ENCODE peak calls at places on chromosomes 12 and 14, in eight cellular contexts. Z is Caco-2; Y is tibial nerve; S is CD8-positive, alpha-beta T cell; W is endodermal cell; D is ovary; N is PC-3; Q is prostate gland. H is an unnamed sample.

GRCh38 chr14:100611811-100612480 is 24.7 kb upstream of the BEGAIN start:
- DNase-seq in Z (no peak), Q (no peak), D (no peak), Y (no peak), N (no peak), S (no peak), W (peak; percentile 13), H (no peak)

GRCh38 chr14:89797148-89797547 is 157.4 kb downstream of the EFCAB11 start:
- DNase-seq in W (no peak), N (no peak), D (no peak), S (no peak), Z (no peak), Q (no peak), Y (no peak), H (no peak)

GRCh38 chr14:52607061-52607460 is 54.4 kb downstream of the GPR137C start:
- DNase-seq in W (no peak), D (no peak), N (no peak), Q (no peak), Z (no peak), S (no peak), Y (no peak), H (no peak)

GRCh38 chr14:57939084-57939483 is 73.2 kb upstream of the SLC35F4 start:
- DNase-seq in W (no peak), Y (no peak), N (no peak), Z (no peak), D (no peak), Q (no peak), S (no peak), H (no peak)

GRCh38 chr12:111430418-111431353 is 25.0 kb downstream of the SH2B3 start:
- DNase-seq in D (no peak), W (no peak), N (no peak), Y (no peak), Q (no peak), Z (no peak), S (no peak), H (no peak)

GRCh38 chr12:106101798-106102197 is 37.0 kb downstream of the NUAK1 start:
- DNase-seq in Y (no peak), Z (no peak), D (peak; percentile 44), S (no peak), N (no peak), Q (no peak), W (peak; percentile 39), H (no peak)

GRCh38 chr12:107912421-107913004 is 138.0 kb downstream of the ASCL4 start:
- DNase-seq in Z (no peak), Q (peak; percentile 24), W (peak; percentile 98), N (peak; percentile 55), S (peak; percentile 32), Y (peak; percentile 18), D (no peak), H (no peak)

GRCh38 chr12:48542300-48542928 is 17.0 kb downstream of the OR8S1 start:
- DNase-seq in W (peak; percentile 86), S (no peak), N (peak; percentile 63), D (no peak), Y (no peak), Q (no peak), Z (peak; percentile 57), H (peak; percentile 50)

GRCh38 chr14:80202888-80203562 is 8.3 kb downstream of the DIO2 start:
- DNase-seq in N (peak; percentile 27), S (no peak), D (no peak), Q (no peak), Y (no peak), Z (peak; percentile 47), W (peak; percentile 96), H (no peak)

DNA sequence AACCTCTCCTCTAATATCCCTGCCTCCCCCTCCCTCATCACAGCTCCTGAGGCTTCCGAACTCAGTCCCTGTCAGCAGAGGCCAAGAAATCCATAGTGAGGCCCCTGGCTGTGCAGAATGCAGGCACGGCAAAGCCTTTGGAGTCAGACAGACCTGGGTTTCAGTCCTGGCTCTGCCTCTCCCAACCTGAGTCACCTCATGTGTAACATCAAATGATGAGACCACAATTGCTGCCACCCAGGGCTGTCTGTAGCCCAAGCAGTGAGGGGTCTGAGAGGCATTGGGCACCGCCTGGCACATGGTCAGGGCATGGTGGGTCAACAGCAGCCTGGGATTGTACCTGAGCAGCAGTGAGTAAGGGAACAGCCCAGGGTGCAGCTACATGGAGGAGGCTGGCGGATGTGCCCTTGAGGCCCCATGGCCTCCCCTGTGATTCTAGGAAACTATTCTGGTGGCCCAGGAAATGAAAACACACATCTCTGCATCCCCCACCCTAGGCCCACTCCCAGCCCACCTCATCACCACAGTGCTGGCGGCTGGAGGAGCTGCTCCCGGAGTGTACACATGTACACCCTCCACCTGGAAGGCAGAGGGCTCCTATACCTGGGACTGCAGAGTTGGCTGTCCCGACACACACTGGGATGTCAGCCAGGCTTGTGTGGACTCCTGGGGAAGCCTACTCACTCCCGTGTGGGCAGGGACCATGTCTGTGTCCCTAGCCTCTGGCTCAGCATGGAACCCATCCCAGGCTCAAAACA is 7.7 kb downstream of the ANKRD33 start:
- DNase-seq in S (no peak), Y (no peak), W (no peak), Z (peak; percentile 28), N (no peak), D (no peak), Q (no peak), H (no peak)
- H3K4me1 ChIP-seq in S (no peaks in the 10 kb centered on the region), Y (no peaks in the 10 kb centered on the region), W (peaks cover 3% of the 10 kb centered on the region), Z (peaks cover 13% of the 10 kb centered on the region), N (no peaks in the 10 kb centered on the region), D (no peaks in the 10 kb centered on the region), Q (no peaks in the 10 kb centered on the region), H (no peaks in the 10 kb centered on the region)

DNA sequence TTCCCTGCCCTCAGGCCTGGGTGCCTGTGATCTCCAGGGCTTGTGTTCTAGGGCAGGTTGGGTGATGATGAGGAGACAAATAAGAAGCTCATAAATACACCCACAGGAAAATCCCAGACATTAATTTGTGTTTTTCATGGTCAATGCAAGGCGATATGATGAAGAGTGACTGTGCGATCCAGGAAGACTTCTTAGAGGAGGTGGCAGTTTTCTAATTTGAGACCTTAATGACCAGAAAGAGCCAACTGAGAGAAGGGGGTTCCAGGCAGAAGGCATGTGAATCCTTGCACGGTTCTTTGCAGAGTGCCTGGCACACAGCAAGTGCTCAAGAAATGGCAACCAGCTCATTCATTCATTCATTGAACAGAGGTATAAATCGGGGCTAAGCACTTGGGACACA is 128.1 kb downstream of the AACS start:
- DNase-seq in Z (no peak), Q (no peak), S (no peak), Y (no peak), N (no peak), D (no peak), W (no peak), H (no peak)
- H3K4me3 ChIP-seq in Z (no peak overlapping the region), Q (no peak overlapping the region), S (no peak overlapping the region), Y (no peak overlapping the region), N (no peak overlapping the region), D (no peak overlapping the region), W (no peak overlapping the region), H (no peak overlapping the region)

GRCh38 chr12:133023566-133023965 is 13.7 kb upstream of the ZNF84 start:
- DNase-seq in D (no peak), Z (no peak), Y (no peak), N (peak; percentile 13), Q (no peak), W (no peak), S (no peak), H (no peak)
- H3K9me3 ChIP-seq in D (peaks cover 5% of the 10 kb centered on the region), Z (no peaks in the 10 kb centered on the region), Y (no peaks in the 10 kb centered on the region), N (no peaks in the 10 kb centered on the region), Q (no peaks in the 10 kb centered on the region), W (peaks cover 34% of the 10 kb centered on the region), S (peaks cover 49% of the 10 kb centered on the region), H (peaks cover 29% of the 10 kb centered on the region)

GRCh38 chr14:105022276-105022670 is 1.4 kb upstream of the CDCA4 start:
- DNase-seq in D (no peak), Y (no peak), Q (no peak), W (no peak), N (peak; percentile 53), S (no peak), Z (no peak), H (no peak)
- H3K4me1 ChIP-seq in D (peaks cover 12% of the 10 kb centered on the region), Y (peaks cover 14% of the 10 kb centered on the region), Q (peaks cover 3% of the 10 kb centered on the region), W (peaks cover 5% of the 10 kb centered on the region), N (peaks cover 69% of the 10 kb centered on the region), S (peaks cover 23% of the 10 kb centered on the region), Z (peaks cover 15% of the 10 kb centered on the region), H (peaks cover 8% of the 10 kb centered on the region)

DNA sequence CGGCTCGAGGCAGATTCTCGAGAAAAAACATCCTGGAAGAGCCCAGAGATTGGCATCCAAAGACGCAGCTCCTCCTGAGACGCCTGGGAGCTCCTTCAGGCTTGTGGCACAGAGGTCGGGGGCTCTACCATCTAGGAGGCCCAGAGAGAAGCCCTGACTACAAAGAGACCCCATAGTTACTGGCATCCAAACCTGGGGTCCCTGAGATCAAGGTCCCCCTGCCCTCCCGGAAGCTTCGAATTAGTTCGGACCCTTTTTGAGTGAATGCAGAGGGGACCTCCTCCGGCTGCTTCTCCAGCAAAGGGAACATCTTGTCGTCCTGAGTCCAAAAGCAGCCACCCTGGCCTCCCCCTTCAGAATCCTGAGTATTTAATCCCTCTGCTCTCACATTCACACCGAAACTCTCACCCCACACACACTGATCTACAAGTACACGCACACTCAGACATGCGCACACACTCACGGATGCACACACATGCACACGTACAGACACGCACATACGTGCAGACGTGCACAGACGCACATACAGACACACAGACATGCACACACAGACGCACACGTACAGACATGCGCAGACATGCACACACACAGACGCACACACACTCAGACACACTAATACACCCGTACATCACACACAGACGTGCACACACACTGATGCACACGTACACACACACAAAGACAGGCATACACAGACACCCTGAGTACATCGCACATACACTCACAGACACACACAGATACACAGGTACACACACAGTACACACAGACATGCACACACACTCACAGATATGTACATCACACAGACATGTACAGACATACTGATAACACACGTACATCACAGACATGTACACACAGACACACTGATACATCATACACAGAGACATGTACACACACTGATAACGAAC is 5.9 kb downstream of the ZNF605 start:
- DNase-seq in W (peak; percentile 12), Z (no peak), Y (no peak), S (no peak), Q (no peak), N (no peak), D (no peak), H (no peak)
- H3K4me3 ChIP-seq in W (peak overlapping the region; percentile 57), Z (no peak overlapping the region), Y (no peak overlapping the region), S (no peak overlapping the region), Q (no peak overlapping the region), N (no peak overlapping the region), D (no peak overlapping the region), H (no peak overlapping the region)

GRCh38 chr12:126862500-126862899 is 1404.5 kb upstream of the TMEM132C start:
- DNase-seq in W (no peak), S (no peak), D (no peak), N (no peak), Y (no peak), Q (no peak), Z (no peak), H (no peak)
- H3K9me3 ChIP-seq in W (peaks cover 9% of the 10 kb centered on the region), S (no peaks in the 10 kb centered on the region), D (no peaks in the 10 kb centered on the region), N (no peaks in the 10 kb centered on the region), Y (no peaks in the 10 kb centered on the region), Q (no peaks in the 10 kb centered on the region), Z (no peaks in the 10 kb centered on the region), H (no peaks in the 10 kb centered on the region)

H was measured in lung.